ENCODE peak calls at places on chromosomes 2 and 18, in five cellular contexts. A, V, O, E and M are unnamed samples.
A peak's percentile ranks its signal among the peaks of the same experiment; 100 is the strongest.

GRCh38 chr2:41722668-41723369 is 325.0 kb upstream of the PKDCC start:
- ATAC-seq in A (no peak), V (peak; percentile 62), O (no peak), E (no peak), M (peak; percentile 51)

GRCh38 chr2:204550738-204551137 is 5.5 kb downstream of the PARD3B start:
- ATAC-seq in A (no peak), V (no peak), O (no peak), E (no peak), M (no peak)

GRCh38 chr2:37877457-37878315 is 47.4 kb upstream of the RMDN2 start:
- ATAC-seq in A (peak; percentile 68), V (peak; percentile 64), O (peak; percentile 90), E (peak; percentile 77), M (peak; percentile 59)

GRCh38 chr2:9234680-9235387 is 28.2 kb downstream of the ASAP2 start:
- ATAC-seq in A (peak; percentile 65), V (peak; percentile 72), O (peak; percentile 72), E (peak; percentile 53), M (peak; percentile 50)

GRCh38 chr18:48782381-48782841 is 168.4 kb downstream of the SMAD7 start:
- ATAC-seq in A (no peak), V (no peak), O (no peak), E (no peak), M (peak; percentile 49)

GRCh38 chr2:46521215-46521683 is 41.9 kb downstream of the TMEM247 start:
- ATAC-seq in A (no peak), V (peak; percentile 74), O (no peak), E (peak; percentile 80), M (peak; percentile 94)

GRCh38 chr18:8609711-8610441 is 639 bp downstream of the RAB12 start:
- ATAC-seq in A (peak; percentile 31), V (no peak), O (peak; percentile 76), E (peak; percentile 8), M (peak; percentile 29)

GRCh38 chr18:79400091-79400590 is 4.4 kb downstream of the NFATC1 start:
- ATAC-seq in A (no peak), V (no peak), O (peak; percentile 35), E (peak; percentile 15), M (no peak)

GRCh38 chr2:209376686-209377085 is 47.2 kb upstream of the MAP2 start:
- ATAC-seq in A (no peak), V (no peak), O (no peak), E (no peak), M (no peak)

GRCh38 chr18:45962866-45963265 is 4.3 kb downstream of the EPG5 start:
- ATAC-seq in A (no peak), V (no peak), O (no peak), E (no peak), M (no peak)

GRCh38 chr2:190443778-190444481 is 35.8 kb downstream of the MFSD6 start:
- ATAC-seq in A (no peak), V (no peak), O (peak; percentile 52), E (peak; percentile 20), M (no peak)

GRCh38 chr2:158618859-158619490 is 162.2 kb downstream of the PKP4 start:
- ATAC-seq in A (peak; percentile 84), V (no peak), O (no peak), E (no peak), M (no peak)

GRCh38 chr2:96099861-96100798 is 16.2 kb downstream of the ADRA2B start:
- ATAC-seq in A (no peak), V (no peak), O (no peak), E (peak; percentile 17), M (no peak)

GRCh38 chr2:197704434-197705142 is 581 bp upstream of the MARS2 start:
- ATAC-seq in A (peak; percentile 15), V (peak; percentile 24), O (peak; percentile 40), E (peak; percentile 22), M (peak; percentile 43)

GRCh38 chr2:143720093-143720664 is 591.0 kb downstream of the ARHGAP15 start:
- ATAC-seq in A (peak; percentile 71), V (no peak), O (peak; percentile 87), E (peak; percentile 45), M (no peak)

GRCh38 chr2:48287971-48288370 is 242.0 kb upstream of the STON1 start:
- ATAC-seq in A (no peak), V (no peak), O (no peak), E (no peak), M (no peak)

GRCh38 chr18:9016819-9017169 is 85.7 kb upstream of the NDUFV2 start:
- ATAC-seq in A (peak; percentile 64), V (peak; percentile 56), O (no peak), E (peak; percentile 67), M (peak; percentile 64)

GRCh38 chr18:54210463-54210862 is 14.0 kb downstream of the MBD2 start:
- ATAC-seq in A (no peak), V (no peak), O (no peak), E (peak; percentile 55), M (no peak)

GRCh38 chr2:238006500-238006899 is 39.7 kb downstream of the UBE2F start:
- ATAC-seq in A (no peak), V (no peak), O (no peak), E (no peak), M (no peak)

GRCh38 chr2:115558725-115559124 is 1116.3 kb downstream of the DPP10 start:
- ATAC-seq in A (no peak), V (no peak), O (no peak), E (no peak), M (no peak)

GRCh38 chr2:107411267-107411666 is 415.4 kb upstream of the RGPD4 start:
- ATAC-seq in A (no peak), V (peak; percentile 46), O (no peak), E (no peak), M (no peak)

GRCh38 chr2:182496596-182496995 is 69.8 kb upstream of the PDE1A start:
- ATAC-seq in A (peak; percentile 49), V (no peak), O (no peak), E (no peak), M (no peak)

GRCh38 chr2:227508001-227508400 is 36.0 kb downstream of the AGFG1 start:
- ATAC-seq in A (no peak), V (no peak), O (no peak), E (peak; percentile 44), M (no peak)

GRCh38 chr2:67286981-67287759 is 110.0 kb upstream of the ETAA1 start:
- ATAC-seq in A (no peak), V (no peak), O (no peak), E (no peak), M (no peak)

GRCh38 chr2:20346565-20347127 is 4.0 kb downstream of the PUM2 start:
- ATAC-seq in A (no peak), V (no peak), O (no peak), E (no peak), M (no peak)
- H3K4me3 ChIP-seq in A (peak overlapping the region; percentile 98), V (no peak overlapping the region), O (no peak overlapping the region), E (peak overlapping the region; percentile 60), M (no peak overlapping the region)

DNA sequence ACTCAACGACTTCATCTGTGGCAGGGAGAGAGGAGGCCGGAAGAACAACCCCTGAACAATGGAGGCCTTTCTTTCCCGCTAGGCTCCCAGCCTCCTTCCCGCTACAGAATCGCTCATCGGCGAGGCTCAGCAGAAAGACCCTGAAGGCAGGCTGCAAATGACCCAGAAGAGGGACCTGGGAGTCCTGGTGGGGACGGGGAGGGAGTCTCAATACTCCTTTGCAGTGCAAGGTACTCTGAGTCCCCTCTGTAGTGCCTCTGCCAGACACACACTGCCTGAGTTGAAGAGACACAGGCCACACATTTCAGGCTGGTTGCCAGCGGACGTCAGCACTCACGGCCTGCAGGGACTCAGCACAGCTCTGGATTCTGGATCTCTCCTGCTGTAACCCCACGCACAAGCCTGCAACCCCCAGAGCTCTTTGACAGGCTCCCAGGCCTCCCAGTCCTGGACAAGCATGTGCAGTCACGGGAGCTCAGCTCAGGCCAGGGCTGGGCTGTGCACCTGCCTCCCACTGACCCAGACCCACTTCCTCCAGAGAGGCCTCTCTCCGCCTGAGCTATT is 6.1 kb downstream of the GPR17 start:
- ATAC-seq in A (peak; percentile 43), V (no peak), O (peak; percentile 16), E (peak; percentile 13), M (peak; percentile 75)
- TF ChIP-seq EP300 in A (no peak), V (no peak), O (no peak), E (no peak), M (peak; percentile 52)

GRCh38 chr18:2856499-2856898 is 9.7 kb downstream of the EMILIN2 start:
- ATAC-seq in A (no peak), V (no peak), O (no peak), E (no peak), M (no peak)

GRCh38 chr18:2855560-2856350 is 8.9 kb downstream of the EMILIN2 start:
- ATAC-seq in A (peak; percentile 79), V (no peak), O (peak; percentile 41), E (no peak), M (no peak)

GRCh38 chr18:2854871-2855270 is 8.1 kb downstream of the EMILIN2 start:
- ATAC-seq in A (peak; percentile 29), V (no peak), O (peak; percentile 11), E (no peak), M (peak; percentile 35)

GRCh38 chr18:2853926-2854664 is 7.3 kb downstream of the EMILIN2 start:
- ATAC-seq in A (no peak), V (no peak), O (peak; percentile 89), E (no peak), M (no peak)

GRCh38 chr18:2857491-2858063 is 10.8 kb downstream of the EMILIN2 start:
- ATAC-seq in A (no peak), V (peak; percentile 89), O (no peak), E (no peak), M (peak; percentile 95)
- TF ChIP-seq POLR2AphosphoS5 in A (no peak), V (peak; percentile 85), O (no peak), E (no peak), M (peak; percentile 83)

GRCh38 chr2:217650716-217651360 is 352.0 kb downstream of the TNS1 start:
- ATAC-seq in A (peak; percentile 92), V (peak; percentile 75), O (peak; percentile 85), E (peak; percentile 93), M (no peak)

GRCh38 chr2:217655656-217656055 is 347.1 kb downstream of the TNS1 start:
- ATAC-seq in A (no peak), V (no peak), O (no peak), E (no peak), M (no peak)

GRCh38 chr2:217652761-217653160 is 350.0 kb downstream of the TNS1 start:
- ATAC-seq in A (no peak), V (no peak), O (no peak), E (no peak), M (no peak)

GRCh38 chr2:217654173-217654572 is 348.6 kb downstream of the TNS1 start:
- ATAC-seq in A (no peak), V (no peak), O (no peak), E (no peak), M (no peak)

DNA sequence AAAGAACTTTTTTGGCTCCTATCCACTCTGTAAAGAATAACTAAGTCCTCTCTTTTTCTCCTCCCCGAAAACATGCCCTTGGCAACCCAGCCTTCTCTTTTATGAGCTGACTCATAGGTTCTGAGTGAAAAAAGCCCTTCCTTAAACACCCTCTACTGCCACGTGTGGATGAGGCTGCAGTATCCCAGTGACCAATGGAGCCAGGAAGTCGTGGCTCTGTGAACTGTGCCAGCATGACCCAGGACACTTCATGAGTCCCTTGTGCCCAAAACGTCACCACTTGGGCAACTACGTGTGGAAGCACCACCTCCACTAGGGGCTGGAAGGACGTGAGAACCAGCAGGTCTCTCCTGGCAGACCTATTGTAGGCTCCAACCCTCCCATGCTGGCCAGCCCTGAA is 349.6 kb downstream of the TNS1 start:
- ATAC-seq in A (peak; percentile 27), V (peak; percentile 58), O (no peak), E (no peak), M (peak; percentile 88)
- H3K4me3 ChIP-seq in A (no peak overlapping the region), V (no peak overlapping the region), O (no peak overlapping the region), E (no peak overlapping the region), M (no peak overlapping the region)